ENCODE peak calls at places on chromosomes 13 and 19, in ten cellular contexts. Z, I, F, W, P, J, A, G, H and D are unnamed samples.

GRCh38 chr13:112812306-112813034 is 122.6 kb downstream of the ATP11A start:
- DNase-seq in Z (no peak), I (peak), F (peak), W (no peak), P (no peak), J (no peak), A (no peak), G (no peak), H (no peak), D (no peak)

GRCh38 chr13:44818428-44818827 is 170.8 kb downstream of the NUFIP1 start:
- DNase-seq in Z (peak), I (no peak), F (peak), W (no peak), P (peak), J (no peak), A (peak), G (peak), H (no peak), D (peak)

GRCh38 chr13:113638173-113638746 is 19.7 kb downstream of the ATP4B start:
- DNase-seq in Z (no peak), I (peak), F (no peak), W (no peak), P (no peak), J (no peak), A (peak), G (no peak), H (no peak), D (no peak)

GRCh38 chr13:72852207-72852606 is 70.3 kb downstream of the PIBF1 start:
- DNase-seq in Z (no peak), I (peak), F (no peak), W (no peak), P (no peak), J (no peak), A (no peak), G (no peak), H (no peak), D (no peak)

GRCh38 chr13:101325423-101325822 is 90.9 kb downstream of the NALCN start:
- DNase-seq in Z (no peak), I (no peak), F (no peak), W (no peak), P (no peak), J (no peak), A (no peak), G (no peak), H (no peak), D (no peak)

GRCh38 chr19:58001895-58002369 is 688 bp downstream of the ZNF606 start:
- DNase-seq in Z (no peak), I (no peak), F (peak), W (no peak), P (no peak), J (no peak), A (no peak), G (no peak), H (no peak), D (peak)

GRCh38 chr19:45999653-46000121 is 4.4 kb downstream of the CCDC61 start:
- DNase-seq in Z (peak), I (no peak), F (no peak), W (no peak), P (no peak), J (no peak), A (peak), G (no peak), H (peak), D (peak)

GRCh38 chr13:20570540-20570939 is 3.6 kb downstream of the IFT88 start:
- DNase-seq in Z (no peak), I (no peak), F (peak), W (no peak), P (no peak), J (no peak), A (no peak), G (no peak), H (peak), D (peak)

GRCh38 chr19:32201211-32201610 is 144.2 kb upstream of the ZNF507 start:
- DNase-seq in Z (no peak), I (no peak), F (no peak), W (no peak), P (no peak), J (no peak), A (no peak), G (no peak), H (no peak), D (no peak)

GRCh38 chr13:20057963-20058362 is 99.4 kb downstream of the ZMYM2 start:
- DNase-seq in Z (no peak), I (no peak), F (no peak), W (no peak), P (no peak), J (no peak), A (no peak), G (peak), H (no peak), D (no peak)

GRCh38 chr13:76210262-76210661 is 574.1 kb downstream of the LMO7 start:
- DNase-seq in Z (no peak), I (no peak), F (no peak), W (no peak), P (no peak), J (no peak), A (no peak), G (peak), H (peak), D (peak)

GRCh38 chr13:39148513-39148961 is 110.3 kb downstream of the NHLRC3 start:
- DNase-seq in Z (no peak), I (no peak), F (peak), W (no peak), P (peak), J (no peak), A (peak), G (no peak), H (peak), D (peak)

GRCh38 chr13:96785986-96786385 is 208.3 kb downstream of the OXGR1 start:
- DNase-seq in Z (no peak), I (no peak), F (no peak), W (no peak), P (no peak), J (no peak), A (no peak), G (no peak), H (no peak), D (no peak)

GRCh38 chr13:48892311-48892710 is 83.4 kb upstream of the FNDC3A start:
- DNase-seq in Z (no peak), I (no peak), F (peak), W (no peak), P (peak), J (peak), A (no peak), G (peak), H (peak), D (peak)

GRCh38 chr13:79995334-79995733 is 345.6 kb downstream of the SPRY2 start:
- DNase-seq in Z (no peak), I (no peak), F (peak), W (no peak), P (no peak), J (no peak), A (no peak), G (peak), H (peak), D (peak)

GRCh38 chr13:75101997-75102720 is 379.8 kb downstream of the TBC1D4 start:
- DNase-seq in Z (no peak), I (no peak), F (no peak), W (no peak), P (no peak), J (no peak), A (peak), G (peak), H (peak), D (peak)

GRCh38 chr19:23978068-23978467 is 63.4 kb downstream of the ZNF726 start:
- DNase-seq in Z (no peak), I (no peak), F (no peak), W (no peak), P (no peak), J (no peak), A (no peak), G (no peak), H (no peak), D (no peak)

GRCh38 chr13:59444210-59444857 is 719.4 kb downstream of the DIAPH3 start:
- DNase-seq in Z (no peak), I (no peak), F (no peak), W (no peak), P (no peak), J (no peak), A (no peak), G (no peak), H (no peak), D (no peak)

GRCh38 chr19:47518139-47518538 is 3.3 kb upstream of the NAPA start:
- DNase-seq in Z (no peak), I (no peak), F (no peak), W (no peak), P (peak), J (no peak), A (no peak), G (no peak), H (no peak), D (no peak)

GRCh38 chr13:99269627-99270252 is 11.6 kb upstream of the GPR18 start:
- DNase-seq in Z (peak), I (no peak), F (peak), W (peak), P (peak), J (peak), A (no peak), G (peak), H (peak), D (peak)

GRCh38 chr13:36763322-36763721 is 55.7 kb upstream of the RFXAP start:
- DNase-seq in Z (no peak), I (no peak), F (no peak), W (no peak), P (no peak), J (no peak), A (no peak), G (no peak), H (no peak), D (no peak)

GRCh38 chr13:112793545-112794445 is 104.0 kb downstream of the ATP11A start:
- DNase-seq in Z (no peak), I (no peak), F (no peak), W (no peak), P (no peak), J (no peak), A (no peak), G (no peak), H (no peak), D (no peak)

GRCh38 chr13:59638404-59638803 is 525.3 kb downstream of the DIAPH3 start:
- DNase-seq in Z (no peak), I (no peak), F (no peak), W (no peak), P (no peak), J (no peak), A (no peak), G (no peak), H (no peak), D (no peak)

GRCh38 chr13:40180776-40181175 is 485.7 kb downstream of the FOXO1 start:
- DNase-seq in Z (no peak), I (no peak), F (no peak), W (no peak), P (no peak), J (no peak), A (no peak), G (no peak), H (no peak), D (no peak)

GRCh38 chr19:11506101-11506555 is 489 bp upstream of the ZNF653 start:
- DNase-seq in Z (no peak), I (no peak), F (no peak), W (no peak), P (no peak), J (no peak), A (no peak), G (no peak), H (no peak), D (no peak)

GRCh38 chr19:40633207-40633606 is 32.0 kb downstream of the LTBP4 start:
- DNase-seq in Z (no peak), I (no peak), F (no peak), W (no peak), P (no peak), J (peak), A (no peak), G (peak), H (peak), D (peak)

GRCh38 chr19:10724573-10725071 is 6.7 kb downstream of the DNM2 start:
- DNase-seq in Z (no peak), I (no peak), F (peak), W (no peak), P (no peak), J (no peak), A (no peak), G (no peak), H (peak), D (peak)

GRCh38 chr13:100508391-100508790 is 80.2 kb downstream of the GGACT start:
- DNase-seq in Z (no peak), I (no peak), F (no peak), W (no peak), P (no peak), J (no peak), A (no peak), G (no peak), H (no peak), D (no peak)

GRCh38 chr19:19384486-19384885 is 21.0 kb upstream of the GATAD2A start:
- DNase-seq in Z (no peak), I (no peak), F (no peak), W (no peak), P (no peak), J (no peak), A (no peak), G (no peak), H (no peak), D (no peak)

GRCh38 chr13:48405865-48406264 is 7.0 kb downstream of the LPAR6 start:
- DNase-seq in Z (no peak), I (no peak), F (no peak), W (no peak), P (no peak), J (no peak), A (no peak), G (no peak), H (no peak), D (no peak)

GRCh38 chr13:35826626-35827254 is 304.4 kb downstream of the DCLK1 start:
- DNase-seq in Z (peak), I (no peak), F (no peak), W (no peak), P (peak), J (no peak), A (peak), G (no peak), H (no peak), D (no peak)

GRCh38 chr19:483332-484072 is 12.8 kb upstream of the MADCAM1 start:
- DNase-seq in Z (no peak), I (no peak), F (no peak), W (no peak), P (no peak), J (no peak), A (no peak), G (no peak), H (no peak), D (no peak)

DNA sequence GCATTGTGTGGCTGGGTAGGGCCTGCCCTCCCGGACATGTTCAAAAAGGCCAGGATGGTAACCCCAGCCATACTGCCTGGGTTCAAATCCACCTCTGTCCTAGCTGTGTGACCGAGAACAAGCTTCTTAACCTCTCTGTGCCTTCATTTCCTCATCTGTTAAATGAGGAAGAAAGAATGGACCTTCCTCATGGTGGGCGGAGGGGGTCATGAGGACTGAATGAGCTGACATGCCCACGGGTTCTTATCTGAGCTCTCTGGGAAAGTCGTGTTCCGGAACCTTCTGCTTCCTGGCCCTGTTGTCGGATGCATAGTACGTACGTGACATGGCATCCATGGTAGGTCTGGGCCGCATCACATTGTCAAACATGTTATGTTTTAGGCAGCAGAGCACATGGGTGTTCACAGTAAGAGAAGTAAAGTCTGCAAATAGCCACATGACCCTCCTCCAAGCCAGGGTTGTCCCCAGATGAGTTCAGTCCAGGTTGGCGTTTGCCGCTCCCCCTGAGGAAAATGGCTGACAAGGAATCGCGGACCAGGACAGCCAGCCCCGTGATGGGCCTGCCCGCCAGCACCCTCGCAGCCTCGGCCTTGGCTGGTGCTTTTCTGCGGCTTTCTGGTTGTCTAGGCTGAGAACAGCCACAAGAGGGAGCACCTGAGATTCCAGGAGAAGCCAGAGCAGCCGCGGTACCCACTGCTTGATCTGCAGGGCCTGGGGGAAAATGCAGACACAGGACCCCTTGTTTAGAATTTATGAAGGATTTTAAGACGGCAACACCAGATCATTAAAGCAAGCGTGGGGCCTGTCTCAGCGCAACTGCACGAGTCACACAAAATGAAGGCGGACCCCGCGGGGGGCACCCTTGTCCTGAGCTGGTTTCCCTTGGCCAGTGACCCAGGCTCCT is 2.4 kb upstream of the NTN5 start:
- DNase-seq in Z (peak), I (peak), F (peak), W (peak), P (peak), J (no peak), A (peak), G (peak), H (peak), D (peak)
- H3K4me3 ChIP-seq in Z (no peak), I (no peak), F (no peak), W (no peak), P (no peak), J (no peak), A (no peak), G (no peak), H (no peak), D (no peak)

DNA sequence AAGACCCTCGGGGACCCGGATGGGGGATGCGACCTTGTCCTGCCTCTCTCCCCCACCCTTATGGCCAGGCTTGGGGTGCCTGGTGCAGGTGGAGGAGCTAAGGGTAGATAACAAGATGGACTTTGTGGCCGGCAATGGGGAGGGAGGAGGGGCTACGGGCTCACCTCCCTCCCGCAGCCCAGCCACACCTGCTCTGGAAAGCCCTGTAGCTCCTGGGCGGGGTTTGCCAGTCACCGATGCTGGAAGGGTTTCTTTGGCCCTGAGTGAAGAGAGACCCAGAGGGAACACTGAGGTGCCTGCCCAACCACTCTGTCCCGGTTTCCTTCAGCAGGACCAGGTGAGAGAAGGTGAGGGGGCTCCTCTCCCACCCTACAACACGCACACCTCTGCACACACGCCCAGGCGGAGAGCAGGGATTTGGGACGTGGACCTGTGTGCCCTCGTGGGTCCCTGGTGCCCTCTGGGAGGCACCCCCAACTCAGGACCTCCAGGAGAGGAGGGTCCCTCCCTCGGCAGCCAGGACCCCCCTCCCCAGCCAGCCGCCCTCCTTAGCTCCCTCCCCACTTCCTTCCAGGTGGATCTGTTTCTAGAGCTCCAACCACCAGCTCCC is at the start of gene FUT2:
- DNase-seq in Z (no peak), I (no peak), F (no peak), W (no peak), P (no peak), J (no peak), A (peak), G (no peak), H (no peak), D (no peak)
- H3K4me3 ChIP-seq in Z (no peak), I (no peak), F (peak), W (no peak), P (no peak), J (no peak), A (peak), G (no peak), H (no peak), D (no peak)

DNA sequence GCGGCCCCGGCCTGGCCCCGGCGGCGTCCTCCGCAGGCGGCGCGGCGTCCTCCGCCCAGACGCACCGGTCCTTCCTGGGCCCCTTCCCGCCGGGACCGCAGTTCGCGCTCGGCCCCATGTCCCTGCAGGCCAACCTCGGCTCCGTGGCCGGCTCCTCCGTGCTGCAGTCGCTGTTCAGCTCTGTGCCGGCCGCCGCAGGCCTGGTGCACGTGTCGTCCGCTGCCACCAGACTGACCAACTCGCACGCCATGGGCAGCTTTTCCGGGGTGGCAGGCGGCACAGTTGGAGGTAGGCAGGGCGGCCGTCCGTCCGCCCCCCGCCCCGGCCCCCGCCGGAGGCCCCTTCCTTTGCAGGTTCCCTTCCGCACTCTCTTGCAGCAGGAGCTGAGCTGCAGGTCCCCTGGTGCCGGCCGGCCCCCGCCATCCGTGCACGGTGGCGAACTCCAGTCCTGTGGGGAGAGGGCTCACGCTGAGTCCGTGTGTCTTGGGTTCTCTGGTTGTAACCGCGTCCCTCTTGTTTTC is 9.2 kb downstream of the PLEKHJ1 start:
- DNase-seq in Z (no peak), I (no peak), F (no peak), W (no peak), P (no peak), J (no peak), A (no peak), G (no peak), H (no peak), D (no peak)
- H3K4me3 ChIP-seq in Z (no peak), I (no peak), F (no peak), W (no peak), P (no peak), J (no peak), A (no peak), G (no peak), H (no peak), D (no peak)

DNA sequence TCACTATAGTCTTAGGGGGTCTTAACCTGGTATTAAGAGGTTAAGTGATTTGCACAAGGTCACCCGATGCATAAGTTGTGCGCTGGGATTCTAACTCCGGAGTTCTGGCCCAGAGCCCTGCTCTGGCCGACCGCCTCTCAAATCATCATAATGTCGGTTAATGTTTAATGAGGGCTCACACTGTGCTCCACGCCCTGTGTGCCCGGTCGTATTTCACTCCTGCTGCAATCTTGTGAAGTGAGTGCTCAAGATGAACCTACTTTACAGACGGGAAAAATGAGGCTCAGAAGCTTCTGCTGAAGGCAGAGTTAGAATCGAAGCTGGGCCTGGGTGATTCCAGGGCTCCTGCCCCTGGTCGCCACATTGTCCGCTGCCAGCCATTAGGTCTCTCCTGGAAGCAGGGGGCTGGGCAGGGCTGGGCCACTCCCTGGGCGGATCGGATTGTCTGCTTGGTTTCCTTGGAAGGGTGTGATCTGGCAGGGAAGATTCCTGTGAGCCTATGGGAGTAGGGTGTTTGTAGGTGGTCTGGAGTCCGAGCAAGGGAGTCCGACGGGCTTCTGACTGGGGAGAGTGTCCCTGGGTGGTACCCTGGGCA is 1.1 kb downstream of the PAK4 start:
- DNase-seq in Z (no peak), I (no peak), F (peak), W (no peak), P (no peak), J (no peak), A (peak), G (peak), H (no peak), D (peak)
- H3K4me3 ChIP-seq in Z (peak), I (peak), F (peak), W (peak), P (no peak), J (peak), A (peak), G (peak), H (peak), D (peak)

DNA sequence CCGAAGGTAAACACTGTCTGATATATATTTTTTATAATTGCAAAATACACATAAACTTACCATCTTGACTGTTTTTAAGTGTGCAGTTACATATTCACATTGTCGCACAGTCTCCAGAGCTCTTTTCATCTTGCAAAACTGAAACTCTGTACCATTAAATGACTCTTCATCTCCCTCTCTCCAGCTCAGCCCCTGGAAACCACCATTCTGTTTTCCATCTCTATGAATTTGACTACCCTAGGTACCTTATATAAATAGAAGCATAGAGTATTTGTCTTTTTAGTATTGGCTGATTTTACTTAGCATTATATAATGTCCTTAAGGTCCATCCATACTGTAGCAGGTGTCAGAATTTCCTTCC is 45.8 kb downstream of the LRCH1 start:
- DNase-seq in Z (no peak), I (no peak), F (no peak), W (no peak), P (peak), J (no peak), A (no peak), G (no peak), H (no peak), D (no peak)
- H3K4me3 ChIP-seq in Z (peak), I (no peak), F (no peak), W (no peak), P (peak), J (no peak), A (no peak), G (no peak), H (no peak), D (no peak)